ENCODE peak calls at places on chromosomes 4 and X, in seven cellular contexts. T is IMR-90, L is fibroblast of villous mesenchyme, N is omental fat pad, C is GM12865, G is spleen, Y is B cell. H is an unnamed sample.

GRCh38 chr4:16867827-16868226 is 30.6 kb downstream of the LDB2 start:
- DNase-seq in T (no peak), L (no peak), N (no peak), C (no peak), G (no peak), Y (no peak), H (no peak)

GRCh38 chrX:70446380-70447350 is 2.0 kb downstream of the DLG3 start:
- DNase-seq in T (no peak), L (no peak), N (no peak), C (no peak), G (no peak), Y (no peak), H (no peak)

GRCh38 chrX:1394731-1395501 is 3.0 kb upstream of the SLC25A6 start:
- DNase-seq in T (no peak), L (no peak), N (no peak), C (no peak), G (peak), Y (no peak), H (no peak)

GRCh38 chrX:151878574-151878973 is 34.1 kb upstream of the MAGEA4 start:
- DNase-seq in T (no peak), L (peak), N (no peak), C (no peak), G (no peak), Y (no peak), H (no peak)

GRCh38 chrX:132001127-132001526 is 22.0 kb upstream of the STK26 start:
- DNase-seq in T (no peak), L (no peak), N (no peak), C (no peak), G (no peak), Y (no peak), H (no peak)

GRCh38 chr4:4694296-4694772 is 152.5 kb upstream of the STX18 start:
- DNase-seq in T (peak), L (peak), N (no peak), C (peak), G (no peak), Y (no peak), H (no peak)

GRCh38 chrX:103211012-103211715 is 3.7 kb upstream of the BEX4 start:
- DNase-seq in T (peak), L (peak), N (no peak), C (peak), G (no peak), Y (no peak), H (peak)

GRCh38 chrX:118729043-118729652 is 1.7 kb downstream of the IL13RA1 start:
- DNase-seq in T (no peak), L (no peak), N (no peak), C (no peak), G (no peak), Y (no peak), H (no peak)

GRCh38 chr4:154807042-154807630 is 26.1 kb downstream of the RBM46 start:
- DNase-seq in T (peak), L (peak), N (no peak), C (peak), G (no peak), Y (no peak), H (no peak)

GRCh38 chr4:1200425-1201035 is 28.1 kb upstream of the SPON2 start:
- DNase-seq in T (peak), L (peak), N (peak), C (peak), G (peak), Y (peak), H (peak)

GRCh38 chrX:133819546-133819945 is 165.8 kb downstream of the GPC3 start:
- DNase-seq in T (no peak), L (no peak), N (no peak), C (no peak), G (no peak), Y (no peak), H (no peak)

GRCh38 chr4:168516841-168517240 is 20.0 kb downstream of the PALLD start:
- DNase-seq in T (no peak), L (no peak), N (no peak), C (no peak), G (no peak), Y (no peak), H (no peak)

GRCh38 chr4:84878090-84878489 is 88.4 kb downstream of the WDFY3 start:
- DNase-seq in T (peak), L (peak), N (no peak), C (no peak), G (no peak), Y (no peak), H (no peak)

GRCh38 chrX:129831486-129831885 is 12.2 kb downstream of the ZDHHC9 start:
- DNase-seq in T (no peak), L (no peak), N (no peak), C (no peak), G (no peak), Y (no peak), H (no peak)

GRCh38 chr4:15656038-15656470 is 897 bp upstream of the FBXL5 start:
- DNase-seq in T (no peak), L (no peak), N (no peak), C (no peak), G (no peak), Y (no peak), H (no peak)

GRCh38 chrX:8783100-8784098 is 17.8 kb downstream of the FAM9A start:
- DNase-seq in T (peak), L (no peak), N (no peak), C (peak), G (peak), Y (peak), H (no peak)

GRCh38 chr4:181827246-181827645 is 416.0 kb upstream of the TENM3 start:
- DNase-seq in T (no peak), L (no peak), N (no peak), C (no peak), G (no peak), Y (no peak), H (no peak)

GRCh38 chrX:119393144-119393543 is 6.0 kb upstream of the SLC25A43 start:
- DNase-seq in T (no peak), L (no peak), N (no peak), C (no peak), G (no peak), Y (no peak), H (no peak)

GRCh38 chrX:38474543-38474942 is 86.8 kb upstream of the TSPAN7 start:
- DNase-seq in T (no peak), L (no peak), N (no peak), C (no peak), G (no peak), Y (no peak), H (no peak)

GRCh38 chrX:1673337-1673736 is 58.5 kb downstream of the ASMT start:
- DNase-seq in T (no peak), L (peak), N (no peak), C (peak), G (peak), Y (peak), H (peak)

GRCh38 chr4:74665346-74665745 is 129.0 kb downstream of the BTC start:
- DNase-seq in T (no peak), L (no peak), N (no peak), C (no peak), G (no peak), Y (no peak), H (no peak)

GRCh38 chr4:152045781-152046571 is 285.2 kb upstream of the GATB start:
- DNase-seq in T (no peak), L (peak), N (no peak), C (no peak), G (no peak), Y (peak), H (no peak)

GRCh38 chr4:131499139-131499873 is 1649.8 kb upstream of the PCDH10 start:
- DNase-seq in T (peak), L (peak), N (no peak), C (no peak), G (no peak), Y (no peak), H (no peak)

DNA sequence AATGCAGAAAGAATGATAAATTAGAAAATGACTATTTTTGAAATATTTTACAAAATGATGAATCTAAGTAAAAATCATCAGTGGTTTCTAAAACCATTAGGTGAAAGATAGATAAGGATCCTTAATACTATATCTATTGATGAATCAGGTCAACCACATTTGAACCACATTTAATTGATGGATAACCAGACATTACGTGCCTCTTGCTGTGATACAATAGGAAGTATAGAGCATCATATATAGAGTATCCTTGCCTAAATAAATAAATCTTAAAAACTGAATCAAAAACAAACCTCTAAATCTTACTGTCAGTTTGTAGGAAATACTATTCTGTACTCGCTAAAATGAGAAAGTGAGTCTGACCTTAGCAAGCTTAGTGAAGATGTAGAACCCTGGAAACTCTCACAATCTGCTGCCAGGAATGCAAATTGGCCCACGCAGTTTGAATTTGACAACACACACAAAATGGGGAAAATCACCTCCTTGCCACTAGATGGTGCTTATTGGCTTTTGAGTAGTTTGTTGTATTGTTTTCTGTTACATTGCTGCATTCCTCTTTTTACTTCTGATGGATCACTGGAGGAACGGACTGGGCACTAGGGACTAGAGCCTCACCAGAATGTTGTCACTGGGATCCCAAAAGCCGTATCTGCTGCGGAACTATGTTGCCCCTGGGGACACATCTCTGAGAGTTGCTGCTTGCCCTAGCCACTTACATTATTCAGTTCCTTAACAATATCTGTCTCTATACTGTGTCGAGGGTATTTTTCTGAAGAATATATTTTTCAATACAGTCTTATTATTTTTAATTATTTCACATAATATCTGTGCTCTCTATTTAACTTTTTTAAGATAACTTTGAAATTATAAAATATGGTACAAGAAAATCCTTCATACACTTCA is 25.4 kb upstream of the SLAIN2 start:
- DNase-seq in T (peak), L (peak), N (no peak), C (peak), G (no peak), Y (peak), H (no peak)
- TF ChIP-seq CTCF in T (peak), L (peak), N (no peak), C (peak), G (peak), Y (peak), H (peak)

DNA sequence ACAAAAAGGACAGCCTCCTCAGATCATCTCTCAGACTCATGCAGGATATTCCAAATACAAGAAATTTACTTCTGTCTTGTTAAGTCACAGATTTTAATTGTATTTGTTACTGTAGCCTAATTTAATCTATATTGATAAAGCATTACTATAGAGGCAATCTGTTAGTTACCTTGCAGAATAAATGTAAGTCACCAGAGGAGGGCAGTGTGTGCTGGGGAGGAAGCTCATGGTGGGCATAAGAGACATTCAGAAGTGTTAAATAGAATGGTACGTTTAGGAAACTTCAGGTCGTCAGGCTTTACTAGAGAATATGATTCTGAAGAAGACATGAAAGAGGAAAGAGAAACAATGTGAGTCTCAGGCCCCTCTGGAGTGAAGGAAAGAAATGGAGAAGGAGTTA is 37.3 kb upstream of the INPP4B start:
- DNase-seq in T (peak), L (peak), N (no peak), C (peak), G (no peak), Y (no peak), H (no peak)
- TF ChIP-seq CTCF in T (peak), L (peak), N (no peak), C (no peak), G (no peak), Y (no peak), H (no peak)

DNA sequence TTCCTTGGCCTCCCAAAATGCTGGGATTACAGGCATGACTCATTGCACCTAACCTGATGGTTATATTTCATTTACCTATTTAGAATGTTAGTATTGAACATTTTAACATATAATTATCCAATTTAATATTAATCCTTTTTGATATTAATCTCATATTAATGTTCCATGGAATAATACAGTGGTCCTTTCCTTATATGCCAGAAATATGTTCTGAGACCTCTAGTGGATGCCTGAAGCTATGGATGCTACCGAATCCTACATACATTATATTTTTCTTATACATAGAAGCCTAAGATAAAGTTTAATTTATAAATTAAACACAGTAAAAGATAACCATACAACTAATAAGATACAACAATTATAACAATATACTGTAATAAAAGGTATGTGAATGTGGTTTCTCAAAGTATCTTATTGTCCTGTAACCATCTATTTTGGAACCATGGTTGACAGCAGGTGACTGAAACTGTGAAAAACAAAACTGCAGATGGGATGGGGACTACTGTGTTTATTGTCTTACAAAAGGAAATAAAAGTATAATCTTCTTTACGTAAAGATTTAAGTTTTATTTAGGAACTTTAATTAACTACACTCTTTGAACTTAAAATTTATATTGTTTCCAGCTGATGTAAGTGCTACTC is 431.4 kb downstream of the GRID2 start:
- DNase-seq in T (no peak), L (no peak), N (no peak), C (no peak), G (no peak), Y (no peak), H (no peak)
- TF ChIP-seq CTCF in T (no peak), L (no peak), N (no peak), C (no peak), G (no peak), Y (no peak), H (no peak)

GRCh38 chr4:119170195-119170594 is 34.6 kb downstream of the MYOZ2 start:
- DNase-seq in T (no peak), L (no peak), N (no peak), C (no peak), G (no peak), Y (no peak), H (no peak)
- TF ChIP-seq CTCF in T (no peak), L (no peak), N (no peak), C (no peak), G (no peak), Y (no peak), H (no peak)

DNA sequence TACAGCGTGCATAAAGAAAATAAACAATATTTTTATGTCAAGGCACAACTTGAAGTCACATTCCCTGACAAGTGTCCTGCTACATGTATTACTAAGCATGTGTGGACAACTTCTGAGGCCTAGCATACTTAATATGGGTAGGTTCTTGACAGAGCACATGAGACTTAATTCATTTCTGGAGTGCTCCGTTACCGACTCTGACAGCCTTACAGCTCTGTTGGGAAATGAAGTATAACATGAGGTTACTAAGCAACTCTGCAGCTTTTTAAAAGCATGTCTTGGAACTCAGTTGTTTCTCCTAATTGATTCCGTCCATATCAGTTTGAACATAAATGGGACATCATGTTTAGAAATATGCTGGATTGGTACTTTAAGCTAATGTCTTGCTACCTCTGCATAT is 985.4 kb upstream of the PCDH7 start:
- DNase-seq in T (no peak), L (peak), N (no peak), C (no peak), G (no peak), Y (no peak), H (no peak)
- TF ChIP-seq CTCF in T (no peak), L (no peak), N (no peak), C (no peak), G (no peak), Y (no peak), H (no peak)

GRCh38 chrX:49163555-49164419 is 1.2 kb downstream of the MAGIX start:
- DNase-seq in T (peak), L (peak), N (peak), C (peak), G (peak), Y (peak), H (peak)

GRCh38 chrX:49167740-49168108 is 4.0 kb upstream of the PLP2 start:
- DNase-seq in T (no peak), L (no peak), N (no peak), C (no peak), G (no peak), Y (no peak), H (no peak)

GRCh38 chrX:49166914-49167739 is 4.6 kb downstream of the MAGIX start:
- DNase-seq in T (peak), L (peak), N (no peak), C (peak), G (peak), Y (peak), H (no peak)

GRCh38 chrX:49164589-49165360 is 2.2 kb downstream of the MAGIX start:
- DNase-seq in T (no peak), L (no peak), N (no peak), C (no peak), G (peak), Y (peak), H (no peak)

DNA sequence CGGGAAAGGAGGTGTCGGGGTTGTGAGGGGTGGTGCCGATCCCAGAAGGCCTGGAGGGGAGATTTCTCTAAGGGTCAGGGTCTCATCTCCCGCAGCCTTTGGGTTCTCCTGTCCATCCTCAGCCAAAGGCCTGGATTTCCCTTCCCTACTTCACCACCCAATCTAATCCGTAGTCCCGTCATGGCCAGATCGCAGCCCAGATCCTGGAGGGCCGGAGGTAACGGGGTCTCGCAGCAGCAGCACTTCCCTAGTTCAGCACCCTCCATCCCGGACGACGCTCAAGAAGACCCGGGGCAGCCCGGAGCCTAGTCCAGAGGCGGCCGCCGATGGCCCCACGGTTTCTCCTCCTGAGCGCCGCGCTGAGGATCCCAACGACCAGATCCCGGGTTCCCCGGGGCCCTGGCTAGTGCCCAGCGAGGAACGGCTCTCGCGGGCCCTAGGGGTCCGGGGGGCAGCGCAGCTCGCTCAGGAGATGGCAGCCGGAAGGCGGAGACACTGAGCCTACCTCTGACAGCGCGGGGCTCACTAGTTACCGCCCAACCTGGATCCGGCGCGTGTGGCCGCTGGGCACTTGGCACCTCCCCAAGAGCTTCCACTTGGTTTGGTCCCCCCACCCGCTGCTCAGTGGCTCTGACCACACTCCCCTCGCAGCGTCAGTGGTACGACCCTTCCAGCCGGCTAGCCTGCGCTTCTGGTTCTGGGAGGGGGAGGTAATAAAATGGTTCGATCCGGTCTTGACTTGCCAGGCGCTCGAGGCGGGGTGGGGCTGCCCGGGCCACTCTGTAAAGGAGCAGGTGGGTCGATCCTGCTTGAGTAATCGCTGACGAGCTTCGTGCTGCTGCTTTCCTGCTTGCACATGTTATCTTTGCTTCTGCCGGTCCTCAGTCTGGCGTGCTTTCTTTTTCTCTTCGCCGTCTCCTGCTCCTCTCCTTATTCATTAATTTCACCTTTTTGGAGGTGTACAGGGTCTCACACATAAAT is 3.6 kb downstream of the MAGIX start:
- DNase-seq in T (peak), L (peak), N (no peak), C (peak), G (peak), Y (peak), H (peak)
- TF ChIP-seq CTCF in T (no peak), L (no peak), N (no peak), C (peak), G (no peak), Y (no peak), H (peak)

DNA sequence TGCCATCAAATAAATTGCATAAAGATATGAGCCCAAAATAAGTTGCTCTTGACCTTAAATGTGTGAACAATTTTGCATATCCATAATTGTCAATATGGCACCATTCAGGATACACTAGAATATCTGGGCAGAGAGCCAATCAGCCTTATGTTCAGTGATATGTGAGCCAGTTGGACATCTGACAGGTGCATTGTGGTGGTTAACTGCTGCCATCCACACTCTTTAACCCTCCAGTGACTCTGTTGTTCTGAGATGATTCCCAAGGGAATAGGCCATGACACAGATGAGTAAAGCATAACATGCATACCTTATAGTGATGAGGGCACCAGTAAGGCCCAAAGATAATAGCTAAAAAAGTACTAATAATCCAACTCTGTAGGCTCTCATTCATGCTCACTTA is 500.1 kb downstream of the PCDH18 start:
- DNase-seq in T (no peak), L (no peak), N (no peak), C (no peak), G (no peak), Y (no peak), H (no peak)
- TF ChIP-seq CTCF in T (no peak), L (no peak), N (no peak), C (no peak), G (no peak), Y (no peak), H (no peak)

GRCh38 chr4:175827510-175827909 is 15.4 kb upstream of the GPM6A start:
- DNase-seq in T (no peak), L (no peak), N (no peak), C (no peak), G (no peak), Y (no peak), H (no peak)
- TF ChIP-seq CTCF in T (no peak), L (no peak), N (no peak), C (no peak), G (no peak), Y (no peak), H (no peak)

H was measured in CD8-positive, alpha-beta T cell.